ENCODE peak calls at places on chromosomes 3 and 15, in nine cellular contexts. G is tibial artery, K is heart right ventricle, D is prostate gland, Q is ovary, M is GM23338, F is foreskin fibroblast, T is A549, Y is neural progenitor cell. J is an unnamed sample.

GRCh38 chr15:94745371-94745770 is 514.0 kb downstream of the MCTP2 start:
- DNase-seq in G (no peak), K (no peak), D (no peak), Q (no peak), M (peak), F (no peak), T (no peak), Y (peak), J (no peak)

GRCh38 chr15:55774113-55774970 is 31.4 kb upstream of the PRTG start:
- DNase-seq in G (no peak), K (peak), D (no peak), Q (peak), M (peak), F (peak), T (peak), Y (peak), J (peak)

GRCh38 chr3:169363318-169363717 is 300.2 kb downstream of the MECOM start:
- DNase-seq in G (no peak), K (no peak), D (no peak), Q (no peak), M (no peak), F (no peak), T (no peak), Y (no peak), J (no peak)

GRCh38 chr3:81419196-81419595 is 342.2 kb downstream of the GBE1 start:
- DNase-seq in G (no peak), K (no peak), D (no peak), Q (no peak), M (peak), F (peak), T (peak), Y (no peak), J (no peak)

GRCh38 chr3:131630812-131631211 is 128.0 kb upstream of the MRPL3 start:
- DNase-seq in G (no peak), K (no peak), D (no peak), Q (no peak), M (no peak), F (peak), T (no peak), Y (no peak), J (no peak)

GRCh38 chr15:35120173-35120572 is 35.1 kb upstream of the NANOGP8 start:
- DNase-seq in G (no peak), K (no peak), D (no peak), Q (no peak), M (no peak), F (no peak), T (no peak), Y (no peak), J (no peak)

GRCh38 chr3:157133434-157134320 is 26.3 kb downstream of the CCNL1 start:
- DNase-seq in G (no peak), K (no peak), D (no peak), Q (no peak), M (no peak), F (no peak), T (no peak), Y (no peak), J (no peak)

GRCh38 chr3:122074621-122075265 is 19.6 kb downstream of the CD86 start:
- DNase-seq in G (no peak), K (peak), D (no peak), Q (no peak), M (no peak), F (no peak), T (no peak), Y (no peak), J (no peak)

GRCh38 chr3:32817195-32817560 is 619 bp upstream of the TRIM71 start:
- DNase-seq in G (no peak), K (no peak), D (no peak), Q (no peak), M (no peak), F (no peak), T (no peak), Y (peak), J (no peak)

GRCh38 chr3:197485143-197485542 is 70.6 kb downstream of the BDH1 start:
- DNase-seq in G (no peak), K (no peak), D (no peak), Q (no peak), M (no peak), F (no peak), T (no peak), Y (no peak), J (no peak)

GRCh38 chr3:84601303-84601702 is 357.5 kb upstream of the CADM2 start:
- DNase-seq in G (no peak), K (no peak), D (no peak), Q (no peak), M (peak), F (no peak), T (no peak), Y (peak), J (no peak)

GRCh38 chr3:122745365-122746021 is 48.1 kb downstream of the HSPBAP1 start:
- DNase-seq in G (no peak), K (no peak), D (no peak), Q (no peak), M (no peak), F (peak), T (no peak), Y (no peak), J (no peak)

GRCh38 chr3:33218072-33218445 is 551 bp downstream of the SUSD5 start:
- DNase-seq in G (no peak), K (no peak), D (no peak), Q (no peak), M (peak), F (peak), T (no peak), Y (peak), J (no peak)

GRCh38 chr3:72405943-72406585 is 442.2 kb downstream of the SHQ1 start:
- DNase-seq in G (no peak), K (peak), D (peak), Q (no peak), M (no peak), F (peak), T (no peak), Y (no peak), J (no peak)

GRCh38 chr15:77739591-77740378 is 107.1 kb upstream of the LINGO1 start:
- DNase-seq in G (no peak), K (no peak), D (no peak), Q (no peak), M (peak), F (no peak), T (no peak), Y (peak), J (no peak)

GRCh38 chr3:100875239-100875638 is 118.0 kb downstream of the ABI3BP start:
- DNase-seq in G (no peak), K (peak), D (peak), Q (peak), M (no peak), F (peak), T (no peak), Y (no peak), J (peak)

GRCh38 chr3:144200004-144200403 is 228.4 kb downstream of the DIPK2A start:
- DNase-seq in G (no peak), K (no peak), D (no peak), Q (no peak), M (no peak), F (no peak), T (no peak), Y (no peak), J (no peak)

GRCh38 chr15:67883228-67883773 is 43.5 kb upstream of the RNU6-1 start:
- DNase-seq in G (no peak), K (no peak), D (no peak), Q (no peak), M (no peak), F (no peak), T (no peak), Y (peak), J (peak)

GRCh38 chr3:188749010-188749617 is 422.7 kb upstream of the TPRG1 start:
- DNase-seq in G (no peak), K (no peak), D (no peak), Q (no peak), M (peak), F (no peak), T (no peak), Y (peak), J (peak)

GRCh38 chr3:62556121-62556520 is 182.8 kb upstream of the FEZF2 start:
- DNase-seq in G (no peak), K (no peak), D (no peak), Q (no peak), M (peak), F (no peak), T (no peak), Y (no peak), J (no peak)

GRCh38 chr15:100875976-100876375 is 3.7 kb upstream of the ALDH1A3 start:
- DNase-seq in G (no peak), K (no peak), D (no peak), Q (no peak), M (no peak), F (no peak), T (no peak), Y (no peak), J (no peak)

GRCh38 chr3:11495948-11496557 is 147.7 kb downstream of the VGLL4 start:
- DNase-seq in G (no peak), K (peak), D (no peak), Q (peak), M (peak), F (no peak), T (no peak), Y (peak), J (peak)

GRCh38 chr15:41562784-41563198 is 3.8 kb downstream of the TYRO3 start:
- DNase-seq in G (no peak), K (no peak), D (no peak), Q (peak), M (no peak), F (peak), T (no peak), Y (peak), J (peak)

GRCh38 chr3:65178703-65179102 is 490.9 kb upstream of the ADAMTS9 start:
- DNase-seq in G (no peak), K (no peak), D (no peak), Q (no peak), M (no peak), F (peak), T (no peak), Y (no peak), J (peak)

GRCh38 chr15:60585743-60586708 is 107.1 kb upstream of the ICE2 start:
- DNase-seq in G (no peak), K (peak), D (peak), Q (peak), M (peak), F (peak), T (peak), Y (peak), J (peak)

GRCh38 chr3:13276438-13277129 is 143.5 kb downstream of the NUP210 start:
- DNase-seq in G (peak), K (no peak), D (no peak), Q (no peak), M (no peak), F (no peak), T (no peak), Y (no peak), J (no peak)

GRCh38 chr3:29239377-29239776 is 41.5 kb upstream of the RBMS3 start:
- DNase-seq in G (no peak), K (no peak), D (no peak), Q (no peak), M (no peak), F (no peak), T (no peak), Y (no peak), J (no peak)

GRCh38 chr3:129888739-129889138 is 4.8 kb downstream of the TMCC1 start:
- DNase-seq in G (no peak), K (no peak), D (no peak), Q (no peak), M (no peak), F (peak), T (no peak), Y (no peak), J (no peak)

GRCh38 chr3:66299893-66300292 is 79.1 kb downstream of the SLC25A26 start:
- DNase-seq in G (no peak), K (no peak), D (no peak), Q (no peak), M (no peak), F (no peak), T (no peak), Y (no peak), J (no peak)

GRCh38 chr3:31448882-31449243 is 83.9 kb upstream of the STT3B start:
- DNase-seq in G (no peak), K (no peak), D (no peak), Q (no peak), M (no peak), F (no peak), T (no peak), Y (no peak), J (no peak)
- TF ChIP-seq CTCF in G (no peak), K (no peak), D (no peak), Q (no peak), M (no peak), F (no peak), T (no peak), Y (no peak), J (no peak)

GRCh38 chr15:38038659-38039442 is 104.4 kb downstream of the TMCO5A start:
- DNase-seq in G (no peak), K (no peak), D (no peak), Q (no peak), M (no peak), F (peak), T (no peak), Y (no peak), J (no peak)

GRCh38 chr15:38040615-38041014 is 106.2 kb downstream of the TMCO5A start:
- DNase-seq in G (no peak), K (no peak), D (no peak), Q (no peak), M (no peak), F (no peak), T (no peak), Y (no peak), J (no peak)

GRCh38 chr15:38036790-38037338 is 102.4 kb downstream of the TMCO5A start:
- DNase-seq in G (no peak), K (no peak), D (no peak), Q (no peak), M (no peak), F (no peak), T (no peak), Y (no peak), J (no peak)

GRCh38 chr15:38042707-38043445 is 108.4 kb downstream of the TMCO5A start:
- DNase-seq in G (no peak), K (peak), D (no peak), Q (peak), M (no peak), F (no peak), T (no peak), Y (no peak), J (no peak)

DNA sequence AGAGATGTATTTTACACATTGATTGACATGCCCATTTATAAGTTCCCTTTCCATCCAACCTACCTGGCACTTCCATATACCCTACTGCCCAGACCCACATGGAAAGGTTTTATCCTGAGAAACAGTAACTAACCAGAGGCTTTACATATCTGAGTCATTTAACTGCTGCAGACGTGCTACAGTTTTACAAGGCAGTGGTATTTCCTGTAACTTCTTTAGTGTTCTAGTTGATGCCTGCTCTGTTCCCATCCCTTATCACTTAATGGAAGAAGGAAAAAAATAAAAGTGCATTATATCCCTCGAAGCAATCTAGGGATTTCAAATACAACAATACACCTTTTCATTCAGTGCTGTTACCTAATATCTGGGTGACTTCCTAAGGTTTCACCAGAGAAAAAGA is 107.1 kb downstream of the TMCO5A start:
- DNase-seq in G (no peak), K (no peak), D (peak), Q (no peak), M (no peak), F (peak), T (no peak), Y (no peak), J (no peak)
- H3K4me3 ChIP-seq in G (no peak), K (no peak), D (no peak), Q (no peak), M (no peak), F (no peak), T (no peak), Y (no peak), J (no peak)

DNA sequence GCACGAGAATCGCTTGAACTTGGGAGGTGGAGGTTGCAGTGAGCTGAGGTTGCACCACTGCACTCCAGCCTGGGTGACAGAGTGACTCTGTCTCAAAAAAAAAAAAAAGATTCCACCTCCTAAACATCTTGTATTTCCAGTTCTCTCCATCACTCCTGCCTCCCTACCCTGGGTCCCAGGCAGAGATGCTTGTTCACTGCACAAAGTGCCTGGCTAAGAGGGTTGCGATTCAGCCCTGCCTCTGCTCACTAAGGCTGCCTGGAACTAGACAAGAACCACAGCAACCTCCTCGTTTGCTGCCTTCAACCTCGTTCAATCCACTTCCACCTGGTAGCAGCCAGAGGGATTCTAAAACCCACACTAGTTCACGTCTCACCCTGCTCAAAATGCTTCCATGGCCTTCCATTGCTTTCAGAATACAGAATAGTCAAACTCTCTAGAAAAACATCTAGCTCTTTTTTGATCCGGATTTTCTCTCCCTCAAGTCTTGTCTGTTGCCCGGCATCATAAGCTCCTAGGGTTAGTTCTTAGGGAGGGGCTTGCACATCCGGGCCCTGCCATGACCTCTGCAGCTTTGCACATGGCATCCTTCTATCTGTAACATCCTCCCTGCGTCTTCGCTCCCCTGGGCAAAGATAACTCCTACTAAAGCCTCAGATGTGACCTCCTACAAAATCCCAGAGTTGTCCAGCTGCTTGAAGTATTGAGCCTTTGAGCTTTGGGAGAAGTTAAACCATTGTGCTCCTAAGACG is 1.0 kb upstream of the MCM2 start:
- DNase-seq in G (no peak), K (no peak), D (no peak), Q (no peak), M (no peak), F (no peak), T (no peak), Y (no peak), J (no peak)
- TF ChIP-seq CTCF in G (no peak), K (no peak), D (no peak), Q (no peak), M (no peak), F (no peak), T (no peak), Y (no peak), J (no peak)

GRCh38 chr3:194271459-194272035 is 79.6 kb downstream of the CPN2 start:
- DNase-seq in G (no peak), K (no peak), D (no peak), Q (no peak), M (no peak), F (no peak), T (no peak), Y (no peak), J (no peak)
- H3K4me3 ChIP-seq in G (no peak), K (no peak), D (no peak), Q (no peak), M (no peak), F (no peak), T (no peak), Y (no peak), J (no peak)

GRCh38 chr3:182837855-182838454 is 44.7 kb downstream of the ATP11B start:
- DNase-seq in G (no peak), K (no peak), D (no peak), Q (no peak), M (peak), F (peak), T (no peak), Y (peak), J (no peak)
- TF ChIP-seq CTCF in G (peak), K (peak), D (no peak), Q (no peak), M (peak), F (peak), T (peak), Y (peak), J (peak)

GRCh38 chr3:38139652-38140051 is 1.2 kb downstream of the MYD88 start:
- DNase-seq in G (peak), K (no peak), D (no peak), Q (no peak), M (no peak), F (no peak), T (no peak), Y (no peak), J (no peak)
- H3K4me3 ChIP-seq in G (peak), K (peak), D (peak), Q (peak), M (peak), F (peak), T (no peak), Y (peak), J (no peak)

GRCh38 chr3:50610181-50610971 is 1.2 kb downstream of the CISH start:
- DNase-seq in G (no peak), K (no peak), D (no peak), Q (peak), M (no peak), F (no peak), T (no peak), Y (no peak), J (peak)

GRCh38 chr3:50612973-50613851 is 1.6 kb upstream of the CISH start:
- DNase-seq in G (no peak), K (no peak), D (no peak), Q (no peak), M (no peak), F (no peak), T (no peak), Y (no peak), J (no peak)

GRCh38 chr3:50610992-50611463 is 546 bp downstream of the CISH start:
- DNase-seq in G (no peak), K (no peak), D (no peak), Q (no peak), M (no peak), F (no peak), T (no peak), Y (no peak), J (no peak)

GRCh38 chr3:50612234-50612972 is 829 bp upstream of the CISH start:
- DNase-seq in G (no peak), K (peak), D (no peak), Q (peak), M (no peak), F (no peak), T (no peak), Y (no peak), J (no peak)

DNA sequence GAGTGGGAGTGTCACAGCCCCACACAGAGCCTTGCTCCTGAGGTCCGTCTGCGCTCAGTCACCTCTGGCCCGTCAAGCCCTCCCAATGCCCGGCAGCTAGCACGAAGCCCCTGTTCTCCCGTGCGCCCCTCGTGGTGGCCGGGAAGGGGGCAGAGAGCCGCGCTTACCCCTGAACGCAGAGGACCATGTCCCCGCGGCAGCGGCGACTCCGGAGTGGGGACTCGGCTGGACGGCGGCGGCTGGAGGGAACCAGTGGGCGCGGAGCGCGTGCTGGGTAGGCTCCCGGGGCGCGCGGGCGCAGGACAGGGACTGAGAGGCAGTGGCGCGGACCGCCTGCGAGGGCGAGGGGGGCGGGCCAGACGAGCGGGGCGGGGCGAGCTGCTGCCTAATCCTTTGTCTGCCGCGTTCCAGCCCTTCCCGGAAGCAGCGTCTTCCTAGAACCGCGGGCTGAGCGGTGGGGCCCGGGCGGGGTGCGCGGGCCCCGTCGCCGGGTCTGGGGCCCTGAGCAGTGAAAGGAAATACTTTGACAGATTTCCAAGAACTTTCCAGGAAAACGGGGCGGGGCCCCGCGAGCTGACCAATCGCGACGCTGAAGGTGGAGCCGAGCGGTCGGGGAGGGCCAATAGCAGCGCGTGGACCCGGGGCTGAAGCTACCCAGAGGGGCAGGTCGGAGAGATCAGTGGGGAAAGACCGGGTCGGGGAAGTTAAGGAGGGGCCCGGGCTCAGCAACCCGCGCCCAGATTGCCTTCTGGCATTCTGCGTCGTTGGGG is at the start of gene CISH:
- DNase-seq in G (peak), K (peak), D (peak), Q (peak), M (peak), F (peak), T (peak), Y (peak), J (peak)
- TF ChIP-seq CTCF in G (no peak), K (peak), D (no peak), Q (peak), M (peak), F (peak), T (peak), Y (peak), J (peak)

J was measured in thyroid gland.